ENCODE peak calls at places on chromosome 20, in four cellular contexts. X, V, H and T are unnamed samples.

GRCh38 chr20:62136283-62137091 is 6.7 kb downstream of the PSMA7 start:
- DNase-seq in X (peak; percentile 58), V (peak; percentile 9), H (peak; percentile 76), T (peak; percentile 65)

GRCh38 chr20:6623989-6624388 is 143.5 kb upstream of the BMP2 start:
- DNase-seq in X (no peak), V (no peak), H (no peak), T (no peak)

GRCh38 chr20:33812673-33813462 is 1.7 kb downstream of the CHMP4B start:
- DNase-seq in X (peak; percentile 62), V (no peak), H (no peak), T (no peak)

GRCh38 chr20:2156666-2157624 is 55.3 kb downstream of the STK35 start:
- DNase-seq in X (no peak), V (no peak), H (no peak), T (no peak)

GRCh38 chr20:38805502-38805957 is at the start of gene PPP1R16B:
- DNase-seq in X (peak; percentile 79), V (no peak), H (peak; percentile 36), T (peak; percentile 60)

GRCh38 chr20:14790771-14791517 is 453.5 kb upstream of the FLRT3 start:
- DNase-seq in X (no peak), V (no peak), H (no peak), T (no peak)

GRCh38 chr20:7710440-7710839 is 229.8 kb downstream of the HAO1 start:
- DNase-seq in X (no peak), V (peak; percentile 24), H (no peak), T (no peak)

GRCh38 chr20:37714973-37715657 is 21.3 kb downstream of the CTNNBL1 start:
- DNase-seq in X (no peak), V (no peak), H (no peak), T (no peak)

GRCh38 chr20:49549806-49550551 is 18.0 kb downstream of the PTGIS start:
- DNase-seq in X (no peak), V (no peak), H (no peak), T (no peak)

GRCh38 chr20:57957397-57958049 is 247.7 kb upstream of the PMEPA1 start:
- DNase-seq in X (peak; percentile 66), V (no peak), H (no peak), T (no peak)

GRCh38 chr20:25499031-25499430 is 86.3 kb downstream of the NINL start:
- DNase-seq in X (no peak), V (no peak), H (no peak), T (no peak)

GRCh38 chr20:45445805-45446562 is 23.6 kb upstream of the WFDC2 start:
- DNase-seq in X (peak; percentile 69), V (no peak), H (no peak), T (no peak)

GRCh38 chr20:44780226-44780625 is 30.1 kb downstream of the RIMS4 start:
- DNase-seq in X (peak; percentile 60), V (no peak), H (no peak), T (peak; percentile 72)

GRCh38 chr20:32333988-32334885 is 23.9 kb upstream of the ASXL1 start:
- DNase-seq in X (no peak), V (no peak), H (no peak), T (no peak)

GRCh38 chr20:35732644-35732982 is 9.4 kb downstream of the RBM39 start:
- DNase-seq in X (no peak), V (no peak), H (no peak), T (no peak)

GRCh38 chr20:23245553-23246128 is 105.0 kb upstream of the NXT1 start:
- DNase-seq in X (peak; percentile 51), V (no peak), H (peak; percentile 69), T (no peak)

GRCh38 chr20:32945710-32946221 is 58.5 kb downstream of the SUN5 start:
- DNase-seq in X (peak; percentile 54), V (no peak), H (no peak), T (no peak)

GRCh38 chr20:1215386-1216170 is 10.3 kb upstream of the RAD21L1 start:
- DNase-seq in X (no peak), V (no peak), H (no peak), T (no peak)

GRCh38 chr20:20736303-20736702 is 23.9 kb upstream of the RALGAPA2 start:
- DNase-seq in X (no peak), V (no peak), H (no peak), T (no peak)

GRCh38 chr20:34873583-34874093 is 982 bp upstream of the GGT7 start:
- DNase-seq in X (no peak), V (no peak), H (no peak), T (no peak)

GRCh38 chr20:6519556-6519955 is 247.9 kb upstream of the BMP2 start:
- DNase-seq in X (no peak), V (no peak), H (no peak), T (no peak)

GRCh38 chr20:45890077-45890996 is 671 bp downstream of the NEURL2 start:
- DNase-seq in X (no peak), V (no peak), H (peak; percentile 77), T (peak; percentile 70)

GRCh38 chr20:4065405-4065841 is 50.1 kb upstream of the RNF24 start:
- DNase-seq in X (no peak), V (no peak), H (no peak), T (no peak)

GRCh38 chr20:11261533-11262000 is 587.8 kb upstream of the JAG1 start:
- DNase-seq in X (no peak), V (no peak), H (no peak), T (no peak)

GRCh38 chr20:57411406-57412283 is 20.4 kb downstream of the RBM38 start:
- DNase-seq in X (no peak), V (no peak), H (no peak), T (no peak)

GRCh38 chr20:13158339-13158738 is 62.7 kb upstream of the ISM1 start:
- DNase-seq in X (no peak), V (no peak), H (no peak), T (no peak)

GRCh38 chr20:21702553-21703467 is 2.7 kb upstream of the PAX1 start:
- DNase-seq in X (peak; percentile 34), V (peak; percentile 25), H (peak; percentile 42), T (peak; percentile 71)

GRCh38 chr20:33076662-33077398 is 2.6 kb upstream of the BPIFB4 start:
- DNase-seq in X (peak; percentile 25), V (no peak), H (no peak), T (no peak)

GRCh38 chr20:5863040-5863811 is 87.1 kb downstream of the TRMT6 start:
- DNase-seq in X (no peak), V (no peak), H (peak; percentile 66), T (no peak)

GRCh38 chr20:32319100-32319499 is 39.0 kb upstream of the ASXL1 start:
- DNase-seq in X (no peak), V (no peak), H (no peak), T (no peak)

GRCh38 chr20:51720384-51720783 is 47.8 kb downstream of the ATP9A start:
- DNase-seq in X (no peak), V (no peak), H (no peak), T (no peak)

GRCh38 chr20:1800777-1801176 is 94.4 kb upstream of the SIRPA start:
- DNase-seq in X (no peak), V (no peak), H (no peak), T (no peak)

GRCh38 chr20:51854912-51855311 is 52.6 kb upstream of the SALL4 start:
- DNase-seq in X (no peak), V (no peak), H (no peak), T (no peak)